ENCODE peak calls at places on chromosome 12, in six cellular contexts. X, E, F, N, V and R are unnamed samples.

GRCh38 chr12:3044141-3044630 is 33.0 kb upstream of the TSPAN9 start:
- DNase-seq in F (no peak), N (no peak), V (no peak), E (no peak), X (no peak), R (no peak)

GRCh38 chr12:14256139-14256538 is 109.3 kb upstream of the ATF7IP start:
- DNase-seq in X (no peak), V (no peak), F (no peak), N (peak), E (no peak), R (peak)

GRCh38 chr12:16880864-16881285 is 274.9 kb upstream of the LMO3 start:
- DNase-seq in X (no peak), V (peak), F (no peak), N (no peak), E (peak), R (no peak)

GRCh38 chr12:68303850-68304249 is 28.3 kb downstream of the MDM1 start:
- DNase-seq in X (no peak), V (no peak), F (no peak), N (no peak), E (no peak), R (no peak)

GRCh38 chr12:8780389-8780788 is 42.0 kb upstream of the A2ML1 start:
- DNase-seq in N (peak), V (peak), X (peak), E (peak), F (peak), R (peak)

GRCh38 chr12:97921957-97922722 is 459.5 kb downstream of the RMST start:
- DNase-seq in F (no peak), V (no peak), E (no peak), X (no peak), N (peak), R (no peak)

GRCh38 chr12:75660107-75660530 is 148.7 kb upstream of the KRR1 start:
- DNase-seq in V (no peak), X (peak), N (peak), F (no peak), E (no peak), R (peak)

GRCh38 chr12:37545759-37546158 is 770.8 kb upstream of the ALG10B start:
- DNase-seq in N (no peak), V (no peak), X (no peak), E (no peak), F (no peak), R (no peak)

GRCh38 chr12:92593734-92594402 is 108.9 kb upstream of the PLEKHG7 start:
- DNase-seq in V (no peak), X (no peak), E (no peak), N (peak), F (peak), R (peak)

GRCh38 chr12:18345021-18345735 is 83.9 kb downstream of the PIK3C2G start:
- DNase-seq in X (no peak), V (no peak), E (no peak), N (peak), F (no peak), R (no peak)

GRCh38 chr12:8831116-8831515 is 8.7 kb downstream of the A2ML1 start:
- DNase-seq in N (no peak), X (no peak), E (no peak), V (no peak), F (peak), R (no peak)

GRCh38 chr12:107360472-107360871 is 267.1 kb upstream of the CRY1 start:
- DNase-seq in E (no peak), V (no peak), N (no peak), X (no peak), F (no peak), R (no peak)

GRCh38 chr12:96495155-96495554 is 5.8 kb downstream of the CFAP54 start:
- DNase-seq in X (no peak), N (no peak), V (no peak), E (no peak), F (no peak), R (no peak)

GRCh38 chr12:23006413-23006812 is 381.4 kb downstream of the ETNK1 start:
- DNase-seq in X (no peak), E (no peak), V (no peak), F (no peak), N (no peak), R (no peak)

GRCh38 chr12:51028126-51028810 is 2.1 kb upstream of the SLC11A2 start:
- DNase-seq in X (no peak), E (peak), F (peak), V (peak), N (peak), R (peak)

GRCh38 chr12:33560653-33561208 is 121.1 kb upstream of the SYT10 start:
- DNase-seq in X (no peak), N (no peak), F (no peak), E (no peak), V (peak), R (peak)

GRCh38 chr12:7638064-7638763 is 27.5 kb downstream of the APOBEC1 start:
- DNase-seq in N (no peak), F (no peak), X (no peak), V (peak), E (peak), R (no peak)

GRCh38 chr12:52262286-52262685 is 12.2 kb upstream of the KRT86 start:
- DNase-seq in N (no peak), E (no peak), X (no peak), V (no peak), F (no peak), R (no peak)

GRCh38 chr12:114741940-114742339 is 58.0 kb upstream of the TBX3 start:
- DNase-seq in E (no peak), X (no peak), F (no peak), V (no peak), N (no peak), R (no peak)

GRCh38 chr12:34400986-34401658 is 378.8 kb downstream of the ALG10 start:
- DNase-seq in N (no peak), X (no peak), F (no peak), V (no peak), E (no peak), R (no peak)

GRCh38 chr12:68786929-68787328 is 21.0 kb upstream of the MDM2 start:
- DNase-seq in F (no peak), X (no peak), N (peak), E (no peak), V (peak), R (no peak)

GRCh38 chr12:4030938-4031702 is 157.9 kb upstream of the PARP11 start:
- DNase-seq in V (peak), F (no peak), E (peak), N (peak), X (peak), R (peak)

GRCh38 chr12:88578274-88578673 is 2.0 kb downstream of the KITLG start:
- DNase-seq in X (no peak), N (peak), V (no peak), F (no peak), E (peak), R (peak)

GRCh38 chr12:30822385-30823139 is 67.8 kb upstream of the CAPRIN2 start:
- DNase-seq in V (peak), N (peak), F (no peak), E (peak), X (no peak), R (no peak)

GRCh38 chr12:50055831-50056628 is 1.4 kb upstream of the ASIC1 start:
- DNase-seq in E (peak), N (peak), X (peak), V (peak), F (peak), R (peak)

GRCh38 chr12:109728921-109729836 is 15.6 kb downstream of the FAM222A start:
- DNase-seq in N (no peak), V (no peak), X (no peak), F (no peak), E (no peak), R (no peak)

GRCh38 chr12:68831272-68831671 is 23.3 kb downstream of the MDM2 start:
- DNase-seq in E (peak), F (no peak), V (peak), X (no peak), N (no peak), R (no peak)

GRCh38 chr12:52186135-52186840 is 5.5 kb downstream of the KRT80 start:
- DNase-seq in N (peak), X (no peak), F (no peak), V (no peak), E (no peak), R (peak)

GRCh38 chr12:65098364-65098763 is 22.7 kb downstream of the WIF1 start:
- DNase-seq in E (no peak), N (peak), F (no peak), X (no peak), V (no peak), R (peak)

GRCh38 chr12:56545023-56545604 is 23.5 kb downstream of the RBMS2 start:
- DNase-seq in F (no peak), N (no peak), X (no peak), V (no peak), E (no peak), R (no peak)

GRCh38 chr12:98745578-98746391 is 100.7 kb downstream of the APAF1 start:
- DNase-seq in X (no peak), N (peak), E (peak), V (peak), F (no peak), R (no peak)

GRCh38 chr12:130335517-130336392 is 1.9 kb upstream of the PIWIL1 start:
- DNase-seq in X (peak), N (peak), F (peak), V (peak), E (peak), R (peak)

DNA sequence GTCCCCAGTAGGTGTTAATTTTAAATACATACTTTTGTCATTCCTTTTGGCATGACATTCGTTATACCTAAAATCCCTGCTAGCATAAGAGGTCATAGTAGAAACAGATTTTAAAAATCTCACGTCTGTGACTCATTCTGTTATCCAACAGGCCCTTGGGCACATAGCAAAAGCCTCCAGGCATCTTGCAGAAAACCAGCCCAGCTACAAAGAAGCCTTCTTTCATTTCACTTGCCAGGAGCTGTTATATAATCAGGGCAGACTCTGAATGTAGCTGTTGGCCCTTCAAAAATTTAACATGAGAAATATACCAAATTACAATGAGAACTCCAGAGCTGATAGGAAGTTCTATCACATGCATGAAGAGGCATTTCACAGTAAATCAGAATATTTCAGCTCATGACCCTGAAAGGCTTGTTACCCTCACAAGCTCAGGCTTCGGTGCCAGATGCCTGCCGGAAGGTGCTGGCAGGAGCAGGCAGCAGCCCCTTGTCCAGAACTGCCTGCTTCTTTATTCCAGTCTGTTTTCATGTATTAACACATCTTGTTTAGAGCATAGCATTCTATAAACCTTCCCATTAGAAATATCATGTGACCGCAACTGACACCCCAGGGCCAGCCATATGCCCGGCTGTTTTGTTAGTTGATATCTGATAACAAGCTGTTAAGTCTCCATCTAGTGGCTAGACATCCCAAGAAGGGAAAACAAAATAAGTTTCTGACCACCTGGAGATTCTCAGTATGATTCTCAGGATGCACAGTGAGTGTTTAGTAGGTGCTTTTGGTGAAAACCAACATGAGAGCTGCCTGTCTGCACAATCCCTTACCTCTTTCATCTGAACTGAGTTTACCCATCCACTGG is 17.8 kb downstream of the E2F7 start:
- DNase-seq in X (no peak), V (no peak), E (no peak), F (no peak), N (peak), R (no peak)
- TF ChIP-seq EZH2phosphoT487 in X (no peak), V (no peak), E (no peak), F (no peak), N (no peak), R (no peak)

DNA sequence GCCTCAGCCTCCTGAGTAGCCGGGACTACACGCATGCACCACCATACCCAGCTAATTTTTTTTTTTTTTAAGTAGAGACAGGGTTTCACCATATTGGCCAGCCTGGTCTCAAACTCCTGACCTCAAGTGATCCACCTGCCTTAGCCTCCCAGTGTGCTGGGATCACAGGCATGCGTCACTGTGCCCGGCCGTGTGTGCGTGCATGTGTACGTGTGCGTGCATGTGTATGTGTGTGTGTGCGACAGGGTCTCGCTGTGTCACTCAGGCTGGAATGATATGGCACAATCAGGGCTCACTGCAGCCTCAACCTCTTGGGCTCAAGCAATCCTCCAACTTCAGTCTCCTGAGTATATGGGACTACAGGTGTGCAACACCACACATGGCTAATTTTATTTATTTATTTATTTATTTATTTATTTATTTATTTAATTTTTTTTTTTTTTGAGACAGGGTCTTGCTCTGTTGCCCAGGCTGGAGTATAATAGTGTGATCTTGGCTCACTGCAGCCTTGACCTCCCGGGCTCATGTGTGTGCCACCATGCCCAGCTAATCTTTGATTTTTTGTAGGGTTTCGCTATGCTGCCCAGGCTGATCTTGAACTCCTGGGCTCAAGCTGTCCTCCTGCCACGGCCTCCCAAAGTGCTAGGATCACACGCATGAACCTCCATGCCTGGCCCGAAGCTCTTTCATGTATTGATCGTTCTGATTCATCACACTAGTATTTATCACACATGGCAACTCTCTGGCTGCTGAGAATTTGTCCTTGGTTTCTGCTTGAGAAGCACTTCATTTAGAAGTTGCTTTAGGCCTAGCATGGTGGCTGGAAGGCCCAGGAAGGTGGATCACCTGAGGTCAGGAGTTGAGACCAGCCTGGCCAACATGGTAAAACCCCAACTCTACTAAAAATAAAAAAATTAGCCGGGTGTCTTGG is 35.9 kb upstream of the CLIP1 start:
- DNase-seq in N (no peak), F (no peak), E (no peak), X (no peak), V (no peak), R (no peak)
- TF ChIP-seq EZH2phosphoT487 in N (no peak), F (no peak), E (no peak), X (no peak), V (no peak), R (no peak)

GRCh38 chr12:95473947-95474817 is at the start of gene METAP2:
- DNase-seq in F (peak), N (peak), X (peak), V (peak), E (peak), R (peak)

GRCh38 chr12:95470300-95470699 is 3.7 kb upstream of the METAP2 start:
- DNase-seq in X (peak), F (no peak), N (no peak), E (no peak), V (no peak), R (peak)

DNA sequence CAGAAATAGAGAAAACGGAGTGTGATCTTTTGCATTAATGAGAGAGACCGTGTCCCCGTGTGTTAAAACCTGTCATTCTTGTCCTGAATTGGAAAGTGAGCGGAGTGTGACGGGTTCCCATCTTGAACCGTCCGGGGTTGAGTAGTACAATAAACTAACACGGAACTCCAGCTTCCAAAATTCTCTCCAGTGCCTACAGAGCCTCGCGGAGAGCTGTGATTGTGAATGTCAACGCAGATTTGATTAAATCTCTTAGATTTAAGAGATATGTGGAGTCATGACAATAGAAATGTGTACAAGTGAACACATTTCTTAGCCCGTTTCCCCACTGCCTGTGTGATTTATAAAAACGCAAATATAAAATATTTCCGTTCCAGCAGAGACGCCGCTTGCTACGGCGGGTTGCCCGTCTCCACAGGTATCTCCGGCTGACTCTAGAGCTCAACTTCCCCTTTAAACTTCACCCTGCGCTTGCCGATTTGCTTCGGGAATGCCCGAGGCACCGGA is 459 bp upstream of the METAP2 start:
- DNase-seq in X (peak), V (peak), N (peak), F (peak), E (peak), R (peak)
- TF ChIP-seq EZH2phosphoT487 in X (no peak), V (no peak), N (no peak), F (no peak), E (no peak), R (no peak)

GRCh38 chr12:11779286-11779685 is 129.8 kb downstream of the ETV6 start:
- DNase-seq in V (no peak), E (no peak), F (no peak), N (peak), X (no peak), R (no peak)
- TF ChIP-seq EZH2phosphoT487 in V (no peak), E (no peak), F (no peak), N (no peak), X (no peak), R (no peak)

GRCh38 chr12:47249082-47249481 is 169.3 kb upstream of the AMIGO2 start:
- DNase-seq in E (no peak), V (no peak), N (no peak), F (no peak), X (no peak), R (peak)

GRCh38 chr12:47247418-47247817 is 167.7 kb upstream of the AMIGO2 start:
- DNase-seq in E (no peak), V (no peak), N (no peak), F (no peak), X (no peak), R (peak)

GRCh38 chr12:47251919-47252318 is 172.2 kb upstream of the AMIGO2 start:
- DNase-seq in N (no peak), X (no peak), F (no peak), V (no peak), E (no peak), R (no peak)

GRCh38 chr12:47245623-47246022 is 165.9 kb upstream of the AMIGO2 start:
- DNase-seq in E (no peak), V (no peak), F (no peak), X (no peak), N (no peak), R (peak)

GRCh38 chr12:47249719-47250506 is 170.2 kb upstream of the AMIGO2 start:
- DNase-seq in X (no peak), N (no peak), F (no peak), E (no peak), V (no peak), R (peak)
- TF ChIP-seq EZH2phosphoT487 in X (no peak), N (no peak), F (no peak), E (no peak), V (no peak), R (no peak)

GRCh38 chr12:43102506-43103269 is 449.3 kb downstream of the ADAMTS20 start:
- DNase-seq in E (no peak), V (no peak), F (no peak), X (no peak), N (no peak), R (no peak)
- TF ChIP-seq EZH2phosphoT487 in E (no peak), V (no peak), F (no peak), X (no peak), N (no peak), R (no peak)